ENCODE peak calls at places on chromosomes 13 and 19, in seven cellular contexts. P, T, B, U, Y, F and H are unnamed samples. For H3K4me1, the result is how much of the 10 kb centered on the place peaks cover.

GRCh38 chr13:35349673-35350278 is 126.7 kb downstream of the MAB21L1 start:
- DNase-seq in P (peak), U (peak), F (no peak), B (no peak), T (peak), Y (no peak), H (no peak)

GRCh38 chr13:26881154-26881553 is 120.6 kb upstream of the GPR12 start:
- DNase-seq in Y (no peak), T (no peak), B (peak), F (no peak), P (no peak), U (no peak), H (no peak)

GRCh38 chr19:610071-610800 is 20.6 kb downstream of the HCN2 start:
- DNase-seq in F (no peak), U (no peak), Y (no peak), P (no peak), B (no peak), T (no peak), H (no peak)

GRCh38 chr19:41320185-41320518 is 10.2 kb downstream of the CCDC97 start:
- DNase-seq in Y (no peak), F (no peak), U (no peak), T (no peak), P (no peak), B (no peak), H (no peak)

GRCh38 chr13:24214528-24214927 is 54.0 kb downstream of the SPATA13 start:
- DNase-seq in P (no peak), Y (no peak), F (no peak), T (no peak), U (no peak), B (no peak), H (no peak)

GRCh38 chr13:100428966-100429365 is 159.6 kb downstream of the GGACT start:
- DNase-seq in P (no peak), B (no peak), T (no peak), U (no peak), Y (no peak), F (no peak), H (no peak)

GRCh38 chr19:19627716-19628498 is at the start of gene LPAR2:
- DNase-seq in P (no peak), T (no peak), Y (no peak), B (peak), U (peak), F (no peak), H (no peak)

GRCh38 chr13:72004236-72004635 is 137.2 kb upstream of the DACH1 start:
- DNase-seq in B (no peak), P (no peak), U (no peak), Y (no peak), F (no peak), T (no peak), H (no peak)

GRCh38 chr19:8148410-8149231 is 771 bp downstream of the FBN3 start:
- DNase-seq in U (peak), Y (peak), B (peak), F (peak), P (no peak), T (no peak), H (peak)

GRCh38 chr19:6069268-6069771 is 41.0 kb downstream of the RFX2 start:
- DNase-seq in F (no peak), U (no peak), T (no peak), B (no peak), P (no peak), Y (no peak), H (no peak)

GRCh38 chr13:59086147-59086546 is 1077.6 kb downstream of the DIAPH3 start:
- DNase-seq in F (no peak), Y (no peak), U (no peak), T (no peak), P (no peak), B (no peak), H (no peak)

GRCh38 chr19:58328999-58329398 is 2.2 kb downstream of the ZSCAN22 start:
- DNase-seq in Y (peak), U (no peak), F (peak), T (no peak), B (peak), P (no peak), H (peak)

GRCh38 chr19:49718511-49718910 is 27.6 kb downstream of the CPT1C start:
- DNase-seq in U (no peak), F (no peak), T (no peak), P (no peak), Y (no peak), B (no peak), H (no peak)

GRCh38 chr19:1226522-1227312 is 11.1 kb downstream of the CBARP start:
- DNase-seq in T (no peak), F (no peak), P (no peak), U (no peak), Y (no peak), B (no peak), H (no peak)

GRCh38 chr13:112651306-112651705 is 38.5 kb upstream of the ATP11A start:
- DNase-seq in F (no peak), Y (no peak), T (no peak), B (no peak), U (no peak), P (no peak), H (no peak)

GRCh38 chr19:5805465-5806132 is 732 bp downstream of the NRTN start:
- DNase-seq in Y (peak), T (no peak), P (peak), F (no peak), U (no peak), B (peak), H (peak)

GRCh38 chr19:14475251-14476073 is at the start of gene PTGER1:
- DNase-seq in B (peak), T (no peak), U (peak), Y (peak), P (no peak), F (no peak), H (no peak)

GRCh38 chr19:12777217-12778019 is 2.1 kb upstream of the HOOK2 start:
- DNase-seq in Y (peak), P (peak), T (no peak), B (peak), F (no peak), U (no peak), H (no peak)

GRCh38 chr19:8924283-8924682 is 85.9 kb downstream of the MUC16 start:
- DNase-seq in F (no peak), T (no peak), U (no peak), P (no peak), B (no peak), Y (no peak), H (no peak)

GRCh38 chr13:20716951-20717350 is 13.5 kb downstream of the IL17D start:
- DNase-seq in T (no peak), U (no peak), B (no peak), F (no peak), P (no peak), Y (no peak), H (no peak)

GRCh38 chr13:112202266-112202665 is 135.3 kb downstream of the SOX1 start:
- DNase-seq in T (no peak), U (no peak), F (no peak), Y (no peak), P (no peak), B (no peak), H (no peak)

GRCh38 chr13:53782400-53783030 is 753.9 kb downstream of the OLFM4 start:
- DNase-seq in B (peak), F (no peak), P (peak), Y (no peak), T (peak), U (no peak), H (peak)

GRCh38 chr19:43620061-43621001 is 902 bp upstream of the ZNF428 start:
- DNase-seq in Y (peak), P (no peak), B (no peak), U (no peak), F (no peak), T (no peak), H (no peak)

GRCh38 chr13:91020635-91021034 is 326.9 kb upstream of the MIR17HG start:
- DNase-seq in P (no peak), T (no peak), B (no peak), F (no peak), Y (no peak), U (no peak), H (no peak)

GRCh38 chr19:16370671-16371391 is 46.2 kb downstream of the KLF2 start:
- DNase-seq in P (no peak), Y (no peak), F (no peak), U (no peak), T (no peak), B (no peak), H (no peak)

GRCh38 chr19:16373079-16373478 is 48.5 kb downstream of the KLF2 start:
- DNase-seq in P (no peak), F (no peak), Y (no peak), T (no peak), U (no peak), B (no peak), H (no peak)

GRCh38 chr19:16369664-16370576 is 45.3 kb downstream of the KLF2 start:
- DNase-seq in F (no peak), P (no peak), B (no peak), T (no peak), U (no peak), Y (no peak), H (no peak)

GRCh38 chr19:16372065-16372915 is 47.7 kb downstream of the KLF2 start:
- DNase-seq in U (no peak), P (no peak), Y (no peak), B (no peak), F (no peak), T (no peak), H (no peak)

GRCh38 chr19:16371540-16371986 is 46.9 kb downstream of the KLF2 start:
- DNase-seq in Y (peak), F (no peak), B (no peak), P (no peak), U (no peak), T (peak), H (no peak)
- H3K4me1 ChIP-seq in Y (under half), F (under half), B (under half), P (under half), U (under half), T (half or more), H (under half)

GRCh38 chr13:109545964-109546363 is 240.4 kb downstream of the IRS2 start:
- DNase-seq in F (no peak), T (no peak), Y (no peak), B (no peak), P (no peak), U (no peak), H (peak)

DNA sequence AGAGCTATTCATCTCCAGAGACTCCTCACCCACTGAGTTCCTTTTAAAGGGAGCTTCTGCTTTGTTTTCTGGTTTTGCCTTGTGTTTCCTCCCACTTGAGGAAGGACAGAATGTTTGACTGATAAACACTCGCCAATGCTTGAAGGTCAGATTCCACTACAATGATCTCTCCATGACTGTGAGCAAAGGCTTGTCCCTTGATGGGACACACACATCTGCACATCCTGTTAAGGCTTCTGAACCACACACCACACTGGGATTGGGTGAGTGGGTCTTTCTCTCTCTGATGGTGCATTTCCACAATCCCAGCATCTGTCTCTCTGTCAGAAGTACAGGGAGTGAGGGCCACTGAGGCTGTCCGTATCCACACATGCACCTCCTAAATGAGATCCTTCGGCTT is 245.3 kb downstream of the IRS2 start:
- DNase-seq in B (no peak), F (no peak), T (no peak), P (no peak), U (no peak), Y (no peak), H (no peak)
- TF ChIP-seq YY1 in B (no peak), F (no peak), T (no peak), P (no peak), U (no peak), Y (no peak), H (no peak)

DNA sequence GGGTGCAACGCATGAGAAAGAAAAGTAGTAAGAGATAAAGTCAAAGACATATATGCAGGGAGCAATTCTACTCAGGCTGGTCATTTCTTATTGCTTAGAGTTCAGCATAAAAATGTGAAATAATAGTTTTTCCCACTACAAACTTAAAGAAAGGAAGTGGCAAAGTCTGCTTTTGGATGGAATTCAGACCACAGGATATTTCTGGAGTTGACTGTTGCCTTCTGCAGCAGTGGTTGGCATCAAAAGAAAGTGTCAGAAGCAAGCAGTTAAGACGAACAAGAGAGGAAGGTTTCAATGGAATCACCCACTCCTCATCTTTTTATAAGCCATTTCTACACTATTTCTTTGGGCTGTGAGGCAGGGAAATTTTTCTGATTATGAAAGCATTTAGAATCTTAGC is 36.2 kb upstream of the TRPC4 start:
- DNase-seq in T (no peak), P (no peak), U (no peak), Y (no peak), F (no peak), B (no peak), H (no peak)
- H3K9ac ChIP-seq in T (no peak), P (no peak), U (no peak), Y (no peak), F (no peak), B (no peak), H (no peak)

GRCh38 chr19:46303702-46304397 is 7.0 kb downstream of the HIF3A start:
- DNase-seq in B (peak), P (no peak), F (peak), Y (peak), U (peak), T (no peak), H (peak)
- H3K4me1 ChIP-seq in B (under half), P (under half), F (under half), Y (under half), U (under half), T (under half), H (under half)

GRCh38 chr19:35006342-35006998 is 6.3 kb downstream of the GRAMD1A start:
- DNase-seq in T (no peak), B (no peak), Y (no peak), F (no peak), P (peak), U (no peak), H (no peak)
- TF ChIP-seq YY1 in T (no peak), B (no peak), Y (no peak), F (no peak), P (no peak), U (no peak), H (no peak)

DNA sequence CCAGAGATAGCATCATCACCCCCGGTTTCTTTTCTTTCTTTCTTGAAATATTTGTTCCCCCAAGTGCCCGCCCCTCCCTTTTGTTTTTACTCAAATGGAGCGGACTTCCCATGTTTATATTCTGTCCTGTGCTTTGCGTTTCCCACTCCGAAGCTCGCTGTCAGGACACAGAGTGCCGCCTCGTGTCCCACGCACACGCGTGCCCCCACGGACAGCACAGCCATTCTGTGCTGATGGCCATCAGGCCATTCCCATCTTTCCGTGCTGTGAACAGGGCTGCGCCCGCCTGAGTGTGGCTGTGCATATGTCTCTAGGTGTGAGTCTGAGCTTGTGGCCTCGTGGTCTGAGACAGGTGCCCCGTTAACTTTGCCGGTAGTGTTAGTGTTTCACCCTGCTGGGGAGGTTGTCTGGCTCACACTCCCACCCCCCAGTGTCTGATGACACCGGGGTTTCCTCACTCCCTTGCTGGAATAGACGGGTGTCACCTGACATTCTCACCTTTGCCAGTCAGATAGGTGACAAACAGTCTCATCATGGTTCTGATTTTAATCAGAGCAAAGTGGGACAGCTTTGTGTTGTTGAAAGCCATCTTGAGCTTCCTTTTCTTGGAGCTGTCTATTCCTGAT is 6.9 kb downstream of the PAK4 start:
- DNase-seq in F (no peak), U (no peak), P (no peak), B (no peak), T (no peak), Y (no peak), H (no peak)
- H3K9ac ChIP-seq in F (no peak), U (no peak), P (no peak), B (no peak), T (no peak), Y (no peak), H (no peak)

DNA sequence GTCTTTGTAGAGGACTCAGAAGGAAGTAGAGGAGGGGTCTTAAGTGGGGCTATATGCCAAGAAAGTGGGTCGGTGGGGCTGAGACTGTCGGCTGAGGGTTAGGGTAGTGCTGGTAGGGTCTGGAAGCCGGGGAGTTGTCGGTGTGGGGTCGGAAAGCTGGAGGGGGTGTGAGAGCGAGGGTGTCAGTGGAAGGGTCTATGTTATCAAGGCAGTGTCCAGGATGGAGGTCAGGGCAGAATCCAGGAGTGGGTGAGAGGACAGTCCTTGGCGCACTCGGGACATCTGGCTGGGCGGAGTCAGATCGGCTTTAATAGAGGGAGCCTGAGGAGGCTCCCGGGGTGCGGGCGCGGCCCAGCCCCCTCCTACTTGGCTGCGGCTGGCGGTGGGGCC is 1.7 kb downstream of the HSPB6 start:
- DNase-seq in U (no peak), T (no peak), B (no peak), F (no peak), Y (no peak), P (no peak), H (no peak)
- H3K4me1 ChIP-seq in U (under half), T (under half), B (under half), F (under half), Y (under half), P (under half), H (under half)

GRCh38 chr13:89627991-89628390 is 1719.5 kb upstream of the MIR17HG start:
- DNase-seq in Y (no peak), B (no peak), F (no peak), P (no peak), U (no peak), T (no peak), H (no peak)
- TF ChIP-seq YY1 in Y (no peak), B (no peak), F (no peak), P (no peak), U (no peak), T (no peak), H (no peak)

GRCh38 chr19:38402623-38402966 is 298 bp upstream of the FAM98C start:
- DNase-seq in B (no peak), P (no peak), U (no peak), F (no peak), Y (no peak), T (no peak), H (no peak)
- H3K9ac ChIP-seq in B (peak), P (peak), U (no peak), F (no peak), Y (peak), T (peak), H (peak)